ENCODE peak calls at places on chromosomes 1 and 21, in nine cellular contexts. R, M, C, W, A, B, Q, K and N are unnamed samples.

GRCh38 chr1:58785424-58786058 is 1.7 kb upstream of the JUN start:
- DNase-seq in R (peak), M (peak), C (peak), W (no peak), A (peak), B (peak), Q (peak), K (peak), N (no peak)

GRCh38 chr1:184929711-184930202 is 44.6 kb downstream of the NIBAN1 start:
- DNase-seq in R (peak), M (peak), C (no peak), W (no peak), A (no peak), B (peak), Q (no peak), K (no peak), N (no peak)

GRCh38 chr1:109198043-109198695 is 15.5 kb upstream of the SARS1 start:
- DNase-seq in R (peak), M (no peak), C (peak), W (peak), A (peak), B (peak), Q (no peak), K (no peak), N (no peak)

GRCh38 chr1:4730078-4730477 is 75.7 kb downstream of the AJAP1 start:
- DNase-seq in R (no peak), M (no peak), C (no peak), W (no peak), A (no peak), B (no peak), Q (no peak), K (no peak), N (no peak)

GRCh38 chr1:13927736-13928135 is 227.7 kb downstream of the PRDM2 start:
- DNase-seq in R (no peak), M (no peak), C (no peak), W (no peak), A (no peak), B (no peak), Q (no peak), K (no peak), N (no peak)

GRCh38 chr1:19512545-19512944 is 27.2 kb upstream of the CAPZB start:
- DNase-seq in R (peak), M (no peak), C (no peak), W (no peak), A (no peak), B (no peak), Q (no peak), K (no peak), N (no peak)

GRCh38 chr1:25456502-25456901 is 25.8 kb downstream of the MACO1 start:
- DNase-seq in R (no peak), M (no peak), C (no peak), W (no peak), A (no peak), B (no peak), Q (no peak), K (no peak), N (peak)

GRCh38 chr21:33441489-33442477 is 38.0 kb downstream of the TMEM50B start:
- DNase-seq in R (peak), M (no peak), C (peak), W (peak), A (peak), B (peak), Q (peak), K (no peak), N (no peak)

GRCh38 chr1:153609585-153609907 is 3.4 kb downstream of the S100A16 start:
- DNase-seq in R (no peak), M (no peak), C (no peak), W (no peak), A (no peak), B (no peak), Q (no peak), K (no peak), N (no peak)

GRCh38 chr1:246012271-246012854 is 494.7 kb downstream of the SMYD3 start:
- DNase-seq in R (peak), M (no peak), C (peak), W (peak), A (peak), B (no peak), Q (peak), K (no peak), N (peak)

GRCh38 chr1:220956861-220957605 is 77.8 kb downstream of the HLX start:
- DNase-seq in R (peak), M (peak), C (peak), W (peak), A (peak), B (peak), Q (no peak), K (no peak), N (no peak)

GRCh38 chr1:11784993-11785769 is 20.6 kb downstream of the MTHFR start:
- DNase-seq in R (peak), M (peak), C (peak), W (no peak), A (peak), B (no peak), Q (peak), K (peak), N (no peak)

GRCh38 chr21:33690874-33691273 is 48.6 kb downstream of the ITSN1 start:
- DNase-seq in R (no peak), M (no peak), C (no peak), W (no peak), A (no peak), B (no peak), Q (no peak), K (no peak), N (no peak)